ENCODE peak calls at places on chromosomes 4 and X, in ten cellular contexts. One of them, this sample, is unnamed.

GRCh38 chr4:173958445-173958844 is 325.0 kb downstream of the FBXO8 start:
- DNase-seq in lower lobe of right lung: no peak
- DNase-seq in fibroblast of the aortic adventitia: peak
- DNase-seq in EL: peak
- DNase-seq in ovary: no peak
- DNase-seq in globus pallidus: no peak
- DNase-seq in glomerular endothelial cell: no peak
- DNase-seq in colonic mucosa: no peak
- DNase-seq in CD8-positive, alpha-beta memory T cell: no peak
- DNase-seq in T-helper 1 cell: no peak
- DNase-seq in this sample: no peak

GRCh38 chrX:9859711-9860555 is 73.7 kb downstream of the SHROOM2 start:
- DNase-seq in lower lobe of right lung: no peak
- DNase-seq in fibroblast of the aortic adventitia: no peak
- DNase-seq in EL: peak
- DNase-seq in ovary: no peak
- DNase-seq in globus pallidus: no peak
- DNase-seq in glomerular endothelial cell: no peak
- DNase-seq in colonic mucosa: no peak
- DNase-seq in CD8-positive, alpha-beta memory T cell: no peak
- DNase-seq in T-helper 1 cell: no peak
- DNase-seq in this sample: no peak

GRCh38 chrX:3659761-3660160 is 53.7 kb downstream of the PRKX start:
- DNase-seq in lower lobe of right lung: no peak
- DNase-seq in fibroblast of the aortic adventitia: peak
- DNase-seq in EL: peak
- DNase-seq in ovary: no peak
- DNase-seq in globus pallidus: no peak
- DNase-seq in glomerular endothelial cell: no peak
- DNase-seq in colonic mucosa: no peak
- DNase-seq in CD8-positive, alpha-beta memory T cell: no peak
- DNase-seq in T-helper 1 cell: no peak
- DNase-seq in this sample: no peak

GRCh38 chr4:121554377-121554776 is 142.4 kb downstream of the ANXA5 start:
- DNase-seq in lower lobe of right lung: no peak
- DNase-seq in fibroblast of the aortic adventitia: peak
- DNase-seq in EL: no peak
- DNase-seq in ovary: no peak
- DNase-seq in globus pallidus: no peak
- DNase-seq in glomerular endothelial cell: no peak
- DNase-seq in colonic mucosa: no peak
- DNase-seq in CD8-positive, alpha-beta memory T cell: no peak
- DNase-seq in T-helper 1 cell: no peak
- DNase-seq in this sample: no peak

GRCh38 chr4:1337376-1337831 is 9.6 kb upstream of the UVSSA start:
- DNase-seq in lower lobe of right lung: no peak
- DNase-seq in fibroblast of the aortic adventitia: no peak
- DNase-seq in EL: peak
- DNase-seq in ovary: no peak
- DNase-seq in globus pallidus: no peak
- DNase-seq in glomerular endothelial cell: no peak
- DNase-seq in colonic mucosa: peak
- DNase-seq in CD8-positive, alpha-beta memory T cell: no peak
- DNase-seq in T-helper 1 cell: peak
- DNase-seq in this sample: no peak

GRCh38 chr4:74056858-74057562 is 18.5 kb upstream of the CXCL3 start:
- DNase-seq in lower lobe of right lung: no peak
- DNase-seq in fibroblast of the aortic adventitia: peak
- DNase-seq in EL: peak
- DNase-seq in ovary: no peak
- DNase-seq in globus pallidus: no peak
- DNase-seq in glomerular endothelial cell: no peak
- DNase-seq in colonic mucosa: no peak
- DNase-seq in CD8-positive, alpha-beta memory T cell: no peak
- DNase-seq in T-helper 1 cell: no peak
- DNase-seq in this sample: no peak

GRCh38 chr4:144583658-144584057 is 62.3 kb upstream of the HHIP start:
- DNase-seq in lower lobe of right lung: no peak
- DNase-seq in fibroblast of the aortic adventitia: peak
- DNase-seq in EL: peak
- DNase-seq in ovary: no peak
- DNase-seq in globus pallidus: peak
- DNase-seq in glomerular endothelial cell: no peak
- DNase-seq in colonic mucosa: no peak
- DNase-seq in CD8-positive, alpha-beta memory T cell: no peak
- DNase-seq in T-helper 1 cell: no peak
- DNase-seq in this sample: no peak

GRCh38 chr4:24473309-24473721 is 111.0 kb downstream of the DHX15 start:
- DNase-seq in lower lobe of right lung: no peak
- DNase-seq in fibroblast of the aortic adventitia: peak
- DNase-seq in EL: peak
- DNase-seq in ovary: peak
- DNase-seq in globus pallidus: peak
- DNase-seq in glomerular endothelial cell: no peak
- DNase-seq in colonic mucosa: peak
- DNase-seq in CD8-positive, alpha-beta memory T cell: no peak
- DNase-seq in T-helper 1 cell: no peak
- DNase-seq in this sample: no peak

GRCh38 chrX:47030339-47030738 is 47.9 kb upstream of the RGN start:
- DNase-seq in lower lobe of right lung: no peak
- DNase-seq in fibroblast of the aortic adventitia: peak
- DNase-seq in EL: peak
- DNase-seq in ovary: no peak
- DNase-seq in globus pallidus: peak
- DNase-seq in glomerular endothelial cell: peak
- DNase-seq in colonic mucosa: peak
- DNase-seq in CD8-positive, alpha-beta memory T cell: peak
- DNase-seq in T-helper 1 cell: peak
- DNase-seq in this sample: no peak

GRCh38 chrX:110401142-110401541 is 42.5 kb downstream of the RTL9 start:
- DNase-seq in lower lobe of right lung: no peak
- DNase-seq in fibroblast of the aortic adventitia: no peak
- DNase-seq in EL: no peak
- DNase-seq in ovary: no peak
- DNase-seq in globus pallidus: no peak
- DNase-seq in glomerular endothelial cell: no peak
- DNase-seq in colonic mucosa: no peak
- DNase-seq in CD8-positive, alpha-beta memory T cell: no peak
- DNase-seq in T-helper 1 cell: no peak
- DNase-seq in this sample: no peak

GRCh38 chr4:3268395-3269104 is 19.6 kb downstream of the MSANTD1 start:
- DNase-seq in lower lobe of right lung: no peak
- DNase-seq in fibroblast of the aortic adventitia: no peak
- DNase-seq in EL: no peak
- DNase-seq in ovary: no peak
- DNase-seq in globus pallidus: no peak
- DNase-seq in glomerular endothelial cell: no peak
- DNase-seq in colonic mucosa: peak
- DNase-seq in CD8-positive, alpha-beta memory T cell: no peak
- DNase-seq in T-helper 1 cell: no peak
- DNase-seq in this sample: no peak

GRCh38 chr4:169030575-169030982 is 20.5 kb upstream of the CBR4 start:
- DNase-seq in lower lobe of right lung: no peak
- DNase-seq in fibroblast of the aortic adventitia: no peak
- DNase-seq in EL: no peak
- DNase-seq in ovary: no peak
- DNase-seq in globus pallidus: no peak
- DNase-seq in glomerular endothelial cell: no peak
- DNase-seq in colonic mucosa: no peak
- DNase-seq in CD8-positive, alpha-beta memory T cell: no peak
- DNase-seq in T-helper 1 cell: no peak
- DNase-seq in this sample: no peak

GRCh38 chr4:114598191-114599121 is at the start of gene UGT8:
- DNase-seq in lower lobe of right lung: peak
- DNase-seq in fibroblast of the aortic adventitia: peak
- DNase-seq in EL: peak
- DNase-seq in ovary: no peak
- DNase-seq in globus pallidus: peak
- DNase-seq in glomerular endothelial cell: no peak
- DNase-seq in colonic mucosa: peak
- DNase-seq in CD8-positive, alpha-beta memory T cell: peak
- DNase-seq in T-helper 1 cell: peak
- DNase-seq in this sample: no peak

GRCh38 chr4:118797558-118798142 is 38.3 kb downstream of the SEC24D start:
- DNase-seq in lower lobe of right lung: no peak
- DNase-seq in fibroblast of the aortic adventitia: peak
- DNase-seq in EL: peak
- DNase-seq in ovary: no peak
- DNase-seq in globus pallidus: no peak
- DNase-seq in glomerular endothelial cell: no peak
- DNase-seq in colonic mucosa: no peak
- DNase-seq in CD8-positive, alpha-beta memory T cell: no peak
- DNase-seq in T-helper 1 cell: no peak
- DNase-seq in this sample: no peak

GRCh38 chr4:87824352-87824751 is 8.4 kb upstream of the MEPE start:
- DNase-seq in lower lobe of right lung: no peak
- DNase-seq in fibroblast of the aortic adventitia: no peak
- DNase-seq in EL: no peak
- DNase-seq in ovary: no peak
- DNase-seq in globus pallidus: no peak
- DNase-seq in glomerular endothelial cell: no peak
- DNase-seq in colonic mucosa: no peak
- DNase-seq in CD8-positive, alpha-beta memory T cell: no peak
- DNase-seq in T-helper 1 cell: no peak
- DNase-seq in this sample: no peak

GRCh38 chrX:91435465-91435864 is 826 bp downstream of the PABPC5 start:
- DNase-seq in lower lobe of right lung: no peak
- DNase-seq in fibroblast of the aortic adventitia: no peak
- DNase-seq in EL: no peak
- DNase-seq in ovary: peak
- DNase-seq in globus pallidus: peak
- DNase-seq in glomerular endothelial cell: no peak
- DNase-seq in colonic mucosa: no peak
- DNase-seq in CD8-positive, alpha-beta memory T cell: no peak
- DNase-seq in T-helper 1 cell: no peak
- DNase-seq in this sample: no peak